ENCODE peak calls at places on chromosomes 4 and X, in eight cellular contexts. M, L, R, O, C, H, W and S are unnamed samples.

GRCh38 chr4:7154351-7154981 is 37.9 kb upstream of the SORCS2 start:
- DNase-seq in R (no peak), L (peak; percentile 25), C (no peak), O (no peak), M (no peak), H (peak; percentile 57), W (no peak), S (no peak)

GRCh38 chrX:142873214-142873613 is 152.5 kb upstream of the SPANXN4 start:
- DNase-seq in M (no peak), W (no peak), H (no peak), R (no peak), O (no peak), C (no peak), L (no peak), S (no peak)

GRCh38 chrX:23908219-23909003 is 605 bp downstream of the CXorf58 start:
- DNase-seq in W (no peak), H (no peak), O (peak; percentile 25), M (peak; percentile 69), L (no peak), C (no peak), R (no peak), S (peak; percentile 38)

GRCh38 chr4:122139139-122139538 is 13.0 kb upstream of the BLTP1 start:
- DNase-seq in O (no peak), R (no peak), W (no peak), H (no peak), L (no peak), M (no peak), C (no peak), S (no peak)

GRCh38 chr4:94339779-94340178 is 2.9 kb downstream of the HPGDS start:
- DNase-seq in W (peak; percentile 27), M (no peak), C (no peak), H (no peak), L (no peak), O (no peak), R (no peak), S (no peak)

GRCh38 chr4:77990904-77991358 is 66.2 kb upstream of the FRAS1 start:
- DNase-seq in M (no peak), H (no peak), O (no peak), R (no peak), L (no peak), W (no peak), C (no peak), S (no peak)

GRCh38 chr4:5526070-5526831 is 182.1 kb downstream of the EVC2 start:
- DNase-seq in O (no peak), M (no peak), H (no peak), W (no peak), C (no peak), R (no peak), L (no peak), S (no peak)

GRCh38 chr4:77595361-77595973 is 10.2 kb upstream of the CXCL13 start:
- DNase-seq in R (no peak), C (no peak), M (no peak), L (no peak), H (no peak), W (no peak), O (no peak), S (no peak)

GRCh38 chr4:105994061-105994460 is 98.8 kb downstream of the NPNT start:
- DNase-seq in L (no peak), W (no peak), H (no peak), R (no peak), C (no peak), M (no peak), O (no peak), S (no peak)

GRCh38 chr4:145891958-145892357 is 46.7 kb downstream of the ZNF827 start:
- DNase-seq in O (no peak), H (no peak), L (no peak), W (no peak), C (no peak), R (no peak), M (no peak), S (no peak)

GRCh38 chr4:99754756-99755155 is 61.9 kb upstream of the DAPP1 start:
- DNase-seq in O (no peak), M (no peak), W (no peak), R (no peak), H (no peak), L (no peak), C (no peak), S (no peak)

GRCh38 chr4:25788839-25789238 is 73.9 kb downstream of the SEL1L3 start:
- DNase-seq in H (no peak), O (no peak), C (no peak), R (no peak), W (no peak), M (no peak), L (no peak), S (peak; percentile 11)

GRCh38 chr4:185711764-185712163 is 100.2 kb downstream of the SORBS2 start:
- DNase-seq in C (no peak), H (no peak), R (no peak), O (no peak), W (no peak), M (no peak), L (no peak), S (no peak)

GRCh38 chrX:1673337-1673736 is 58.5 kb downstream of the ASMT start:
- DNase-seq in L (no peak), R (no peak), O (peak; percentile 60), C (no peak), H (no peak), W (no peak), M (peak; percentile 54), S (peak; percentile 90)

GRCh38 chr4:105714932-105715331 is 6.3 kb downstream of the GSTCD start:
- DNase-seq in R (no peak), M (peak; percentile 38), O (no peak), C (no peak), W (no peak), H (no peak), L (no peak), S (no peak)

GRCh38 chrX:17563515-17563914 is 173.8 kb upstream of the SCML1 start:
- DNase-seq in H (no peak), C (no peak), W (no peak), R (no peak), O (no peak), L (no peak), M (no peak), S (peak; percentile 5)

GRCh38 chr4:101367201-101367600 is 19.9 kb upstream of the PPP3CA start:
- DNase-seq in C (no peak), M (no peak), L (no peak), R (no peak), W (no peak), H (no peak), O (no peak), S (no peak)

GRCh38 chrX:13607996-13608365 is 38.6 kb downstream of the EGFL6 start:
- DNase-seq in C (no peak), L (no peak), R (no peak), W (no peak), O (no peak), H (no peak), M (no peak), S (no peak)

GRCh38 chr4:123361195-123361861 is 35.3 kb upstream of the SPRY1 start:
- DNase-seq in L (no peak), C (no peak), R (no peak), W (no peak), O (no peak), H (no peak), M (no peak), S (no peak)

GRCh38 chr4:39528056-39528465 is 822 bp upstream of the UGDH start:
- DNase-seq in R (no peak), L (no peak), C (no peak), O (no peak), H (no peak), W (no peak), M (peak; percentile 16), S (no peak)